ENCODE peak calls at places on chromosomes 1 and 21, in seven cellular contexts. One of them, this sample, is unnamed.

GRCh38 chr1:147890177-147890790 is 12.3 kb upstream of the GJA8 start:
- DNase-seq in CD8-positive, alpha-beta T cell: peak; percentile 16
- DNase-seq in psoas muscle: peak; percentile 68
- DNase-seq in CD8-positive, alpha-beta memory T cell: peak; percentile 28
- DNase-seq in ovary: peak; percentile 42
- DNase-seq in fibroblast of lung: peak; percentile 34
- DNase-seq in small intestine: peak; percentile 60
- DNase-seq in this sample: peak; percentile 53

GRCh38 chr1:226109829-226110248 is 47.3 kb downstream of the H3-3A start:
- DNase-seq in CD8-positive, alpha-beta T cell: peak; percentile 49
- DNase-seq in small intestine: peak; percentile 85
- DNase-seq in psoas muscle: peak; percentile 94
- DNase-seq in CD8-positive, alpha-beta memory T cell: peak; percentile 73
- DNase-seq in ovary: peak; percentile 90
- DNase-seq in fibroblast of lung: peak; percentile 80
- DNase-seq in this sample: peak; percentile 59

GRCh38 chr1:94755675-94756074 is 64.5 kb upstream of the SLC44A3 start:
- DNase-seq in CD8-positive, alpha-beta memory T cell: no peak
- DNase-seq in fibroblast of lung: peak; percentile 97
- DNase-seq in ovary: peak; percentile 53
- DNase-seq in psoas muscle: no peak
- DNase-seq in small intestine: no peak
- DNase-seq in CD8-positive, alpha-beta T cell: no peak
- DNase-seq in this sample: no peak

GRCh38 chr1:214632091-214632490 is 29.1 kb downstream of the CENPF start:
- DNase-seq in fibroblast of lung: no peak
- DNase-seq in small intestine: no peak
- DNase-seq in psoas muscle: no peak
- DNase-seq in CD8-positive, alpha-beta T cell: no peak
- DNase-seq in ovary: no peak
- DNase-seq in CD8-positive, alpha-beta memory T cell: peak; percentile 53
- DNase-seq in this sample: peak; percentile 77

GRCh38 chr1:154784924-154785531 is 85.1 kb downstream of the KCNN3 start:
- DNase-seq in small intestine: peak; percentile 17
- DNase-seq in CD8-positive, alpha-beta memory T cell: peak; percentile 82
- DNase-seq in psoas muscle: peak; percentile 44
- DNase-seq in CD8-positive, alpha-beta T cell: no peak
- DNase-seq in ovary: no peak
- DNase-seq in fibroblast of lung: no peak
- DNase-seq in this sample: peak; percentile 82

GRCh38 chr1:84862810-84863251 is 30.2 kb downstream of the LPAR3 start:
- DNase-seq in fibroblast of lung: no peak
- DNase-seq in psoas muscle: no peak
- DNase-seq in small intestine: peak; percentile 62
- DNase-seq in CD8-positive, alpha-beta memory T cell: peak; percentile 72
- DNase-seq in CD8-positive, alpha-beta T cell: no peak
- DNase-seq in ovary: no peak
- DNase-seq in this sample: peak; percentile 68

GRCh38 chr1:19138958-19139581 is 71.0 kb downstream of the UBR4 start:
- DNase-seq in ovary: no peak
- DNase-seq in CD8-positive, alpha-beta memory T cell: no peak
- DNase-seq in psoas muscle: no peak
- DNase-seq in small intestine: no peak
- DNase-seq in CD8-positive, alpha-beta T cell: no peak
- DNase-seq in fibroblast of lung: no peak
- DNase-seq in this sample: no peak

GRCh38 chr1:220430059-220430458 is 97.9 kb upstream of the MARK1 start:
- DNase-seq in ovary: no peak
- DNase-seq in small intestine: no peak
- DNase-seq in CD8-positive, alpha-beta memory T cell: no peak
- DNase-seq in fibroblast of lung: peak; percentile 43
- DNase-seq in CD8-positive, alpha-beta T cell: no peak
- DNase-seq in psoas muscle: no peak
- DNase-seq in this sample: no peak

GRCh38 chr1:201711101-201711597 is 117.8 kb upstream of the IPO9 start:
- DNase-seq in ovary: no peak
- DNase-seq in small intestine: no peak
- DNase-seq in CD8-positive, alpha-beta memory T cell: no peak
- DNase-seq in psoas muscle: no peak
- DNase-seq in fibroblast of lung: peak; percentile 30
- DNase-seq in CD8-positive, alpha-beta T cell: no peak
- DNase-seq in this sample: no peak

GRCh38 chr1:192892934-192893333 is 84.1 kb downstream of the RGS2 start:
- DNase-seq in small intestine: no peak
- DNase-seq in CD8-positive, alpha-beta T cell: no peak
- DNase-seq in fibroblast of lung: peak; percentile 20
- DNase-seq in ovary: no peak
- DNase-seq in psoas muscle: no peak
- DNase-seq in CD8-positive, alpha-beta memory T cell: no peak
- DNase-seq in this sample: no peak

GRCh38 chr1:41418868-41419583 is 57.8 kb downstream of the FOXO6 start:
- DNase-seq in ovary: no peak
- DNase-seq in fibroblast of lung: peak; percentile 89
- DNase-seq in CD8-positive, alpha-beta memory T cell: no peak
- DNase-seq in small intestine: peak; percentile 85
- DNase-seq in CD8-positive, alpha-beta T cell: no peak
- DNase-seq in psoas muscle: peak; percentile 97
- DNase-seq in this sample: no peak

GRCh38 chr21:46221664-46222435 is 6.7 kb downstream of the LSS start:
- DNase-seq in psoas muscle: no peak
- DNase-seq in small intestine: no peak
- DNase-seq in fibroblast of lung: no peak
- DNase-seq in CD8-positive, alpha-beta memory T cell: no peak
- DNase-seq in CD8-positive, alpha-beta T cell: no peak
- DNase-seq in ovary: no peak
- DNase-seq in this sample: no peak

GRCh38 chr1:195591917-195592672 is 1016.1 kb downstream of the KCNT2 start:
- DNase-seq in ovary: no peak
- DNase-seq in small intestine: no peak
- DNase-seq in CD8-positive, alpha-beta memory T cell: no peak
- DNase-seq in psoas muscle: no peak
- DNase-seq in CD8-positive, alpha-beta T cell: no peak
- DNase-seq in fibroblast of lung: peak; percentile 80
- DNase-seq in this sample: no peak

GRCh38 chr1:7262611-7263010 is 477.4 kb downstream of the CAMTA1 start:
- DNase-seq in small intestine: peak; percentile 72
- DNase-seq in psoas muscle: no peak
- DNase-seq in CD8-positive, alpha-beta T cell: no peak
- DNase-seq in ovary: no peak
- DNase-seq in CD8-positive, alpha-beta memory T cell: no peak
- DNase-seq in fibroblast of lung: no peak
- DNase-seq in this sample: no peak

GRCh38 chr1:235326719-235327558 is 1.0 kb downstream of the ARID4B start:
- DNase-seq in small intestine: peak; percentile 48
- DNase-seq in ovary: peak; percentile 62
- DNase-seq in CD8-positive, alpha-beta T cell: peak; percentile 43
- DNase-seq in CD8-positive, alpha-beta memory T cell: peak; percentile 80
- DNase-seq in fibroblast of lung: peak; percentile 25
- DNase-seq in psoas muscle: peak; percentile 63
- DNase-seq in this sample: peak; percentile 79

GRCh38 chr21:41786521-41786987 is 19.7 kb upstream of the RIPK4 start:
- DNase-seq in fibroblast of lung: peak; percentile 69
- DNase-seq in CD8-positive, alpha-beta T cell: no peak
- DNase-seq in psoas muscle: no peak
- DNase-seq in small intestine: peak; percentile 70
- DNase-seq in CD8-positive, alpha-beta memory T cell: no peak
- DNase-seq in ovary: no peak
- DNase-seq in this sample: no peak

DNA sequence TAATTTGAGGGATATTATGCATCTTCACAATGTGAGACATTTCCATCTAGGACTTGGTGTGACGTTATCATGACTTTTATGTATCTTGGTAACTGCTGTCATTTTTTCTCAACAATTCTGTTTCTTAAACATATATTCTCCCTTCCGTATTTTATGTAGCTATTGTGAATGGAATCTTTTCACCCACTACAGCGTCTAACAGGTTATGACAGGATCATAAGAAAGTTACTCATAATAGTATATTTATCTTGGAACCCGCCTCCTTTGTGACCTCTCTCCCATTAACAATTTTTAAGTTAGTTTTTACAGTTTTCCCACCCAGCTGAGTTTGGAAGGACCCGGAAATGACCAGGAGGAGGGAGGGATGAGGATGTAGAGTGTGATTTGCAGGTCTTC is 6.8 kb upstream of the DMRTA2 start:
- DNase-seq in CD8-positive, alpha-beta T cell: no peak
- DNase-seq in fibroblast of lung: no peak
- DNase-seq in small intestine: no peak
- DNase-seq in CD8-positive, alpha-beta memory T cell: no peak
- DNase-seq in psoas muscle: no peak
- DNase-seq in ovary: no peak
- DNase-seq in this sample: no peak
- H3K27me3 ChIP-seq in CD8-positive, alpha-beta T cell: peaks cover 33% of the 10 kb centered on the region
- H3K27me3 ChIP-seq in fibroblast of lung: peaks cover 69% of the 10 kb centered on the region
- H3K27me3 ChIP-seq in small intestine: peaks cover 52% of the 10 kb centered on the region
- H3K27me3 ChIP-seq in CD8-positive, alpha-beta memory T cell: peaks cover 64% of the 10 kb centered on the region
- H3K27me3 ChIP-seq in psoas muscle: peaks cover 3% of the 10 kb centered on the region
- H3K27me3 ChIP-seq in ovary: peaks cover 17% of the 10 kb centered on the region
- H3K27me3 ChIP-seq in this sample: peaks cover 26% of the 10 kb centered on the region

DNA sequence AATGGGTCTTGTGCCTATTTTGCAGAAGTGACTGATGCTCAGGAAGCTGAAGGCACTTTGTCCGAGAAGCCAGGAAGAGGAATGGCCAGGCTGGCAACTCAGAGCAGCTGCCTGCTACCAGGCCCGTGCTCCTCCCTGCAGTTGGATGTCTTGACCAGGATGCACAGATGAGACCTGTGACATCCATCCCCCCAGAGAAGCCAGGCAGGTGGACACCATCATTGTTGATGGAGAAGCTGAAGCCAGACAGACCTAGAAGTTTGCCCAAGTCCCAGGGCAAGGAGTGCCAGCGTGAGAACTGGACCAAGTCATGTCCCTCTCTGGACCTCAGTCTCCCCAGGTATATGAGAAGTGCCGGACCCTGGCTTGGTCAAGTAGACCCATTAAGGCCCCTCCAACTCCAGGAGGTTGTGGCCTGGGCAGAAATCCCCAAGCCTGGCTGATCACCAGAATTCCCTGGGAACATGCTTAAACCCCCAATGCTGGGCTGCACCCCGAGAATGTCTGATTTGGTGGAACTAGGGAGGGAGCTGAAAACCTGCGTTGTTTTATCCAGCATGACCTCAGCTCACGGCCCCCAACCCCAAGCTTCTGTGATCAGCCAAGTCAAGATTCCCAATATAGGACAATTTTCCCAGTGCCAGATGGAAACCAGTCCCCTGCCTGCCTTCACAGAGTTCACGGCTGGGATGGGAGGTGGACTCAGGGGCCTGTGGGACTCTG is 82.4 kb downstream of the CAMK2N1 start:
- DNase-seq in fibroblast of lung: no peak
- DNase-seq in small intestine: no peak
- DNase-seq in ovary: no peak
- DNase-seq in psoas muscle: no peak
- DNase-seq in CD8-positive, alpha-beta T cell: no peak
- DNase-seq in CD8-positive, alpha-beta memory T cell: no peak
- DNase-seq in this sample: no peak
- H3K27me3 ChIP-seq in fibroblast of lung: peaks cover 19% of the 10 kb centered on the region
- H3K27me3 ChIP-seq in small intestine: peaks cover 13% of the 10 kb centered on the region
- H3K27me3 ChIP-seq in ovary: no peaks in the 10 kb centered on the region
- H3K27me3 ChIP-seq in psoas muscle: no peaks in the 10 kb centered on the region
- H3K27me3 ChIP-seq in CD8-positive, alpha-beta T cell: no peaks in the 10 kb centered on the region
- H3K27me3 ChIP-seq in CD8-positive, alpha-beta memory T cell: peaks cover 11% of the 10 kb centered on the region
- H3K27me3 ChIP-seq in this sample: no peaks in the 10 kb centered on the region

GRCh38 chr21:33026299-33026858 is 644 bp downstream of the OLIG2 start:
- DNase-seq in psoas muscle: no peak
- DNase-seq in ovary: no peak
- DNase-seq in small intestine: no peak
- DNase-seq in fibroblast of lung: no peak
- DNase-seq in CD8-positive, alpha-beta memory T cell: no peak
- DNase-seq in CD8-positive, alpha-beta T cell: no peak
- DNase-seq in this sample: no peak
- H3K27me3 ChIP-seq in psoas muscle: no peaks in the 10 kb centered on the region
- H3K27me3 ChIP-seq in ovary: peaks cover 4% of the 10 kb centered on the region
- H3K27me3 ChIP-seq in small intestine: peaks cover 83% of the 10 kb centered on the region
- H3K27me3 ChIP-seq in fibroblast of lung: peaks cover 91% of the 10 kb centered on the region
- H3K27me3 ChIP-seq in CD8-positive, alpha-beta memory T cell: peaks cover 79% of the 10 kb centered on the region
- H3K27me3 ChIP-seq in CD8-positive, alpha-beta T cell: peaks cover 41% of the 10 kb centered on the region
- H3K27me3 ChIP-seq in this sample: peaks cover 24% of the 10 kb centered on the region

GRCh38 chr1:17542696-17543095 is 3.2 kb downstream of the ARHGEF10L start:
- DNase-seq in small intestine: peak; percentile 64
- DNase-seq in CD8-positive, alpha-beta memory T cell: no peak
- DNase-seq in CD8-positive, alpha-beta T cell: no peak
- DNase-seq in ovary: no peak
- DNase-seq in fibroblast of lung: no peak
- DNase-seq in psoas muscle: no peak
- DNase-seq in this sample: no peak
- H3K27me3 ChIP-seq in small intestine: no peaks in the 10 kb centered on the region
- H3K27me3 ChIP-seq in CD8-positive, alpha-beta memory T cell: peaks cover 15% of the 10 kb centered on the region
- H3K27me3 ChIP-seq in CD8-positive, alpha-beta T cell: peaks cover 5% of the 10 kb centered on the region
- H3K27me3 ChIP-seq in ovary: no peaks in the 10 kb centered on the region
- H3K27me3 ChIP-seq in fibroblast of lung: no peaks in the 10 kb centered on the region
- H3K27me3 ChIP-seq in psoas muscle: no peaks in the 10 kb centered on the region
- H3K27me3 ChIP-seq in this sample: no peaks in the 10 kb centered on the region

This sample was measured in naive thymus-derived CD4-positive, alpha-beta T cell.